ENCODE peak calls at places on chromosome 10, in nine cellular contexts. P is upper lobe of left lung; R is sigmoid colon; M is CD8-positive, alpha-beta T cell; X is skeletal muscle cell; C is aorta; V is upper lobe of right lung; I is GM23338; Q is gastrocnemius medialis. B is an unnamed sample.
A peak's percentile ranks its signal among the peaks of the same experiment; 100 is the strongest.

GRCh38 chr10:117741524-117741923 is 199.0 kb downstream of the EMX2 start:
- DNase-seq in Q (no peak), R (no peak), V (no peak), X (no peak), M (no peak), C (no peak), P (no peak), I (peak; percentile 39), B (no peak)

GRCh38 chr10:71714055-71714454 is 5.5 kb downstream of the C10orf105 start:
- DNase-seq in M (no peak), P (no peak), I (no peak), V (no peak), X (no peak), Q (no peak), R (no peak), C (no peak), B (no peak)

GRCh38 chr10:30828227-30828626 is 198.7 kb upstream of the LYZL2 start:
- DNase-seq in I (no peak), X (no peak), C (no peak), R (peak; percentile 12), Q (no peak), M (no peak), V (no peak), P (no peak), B (no peak)

GRCh38 chr10:86747796-86748581 is 8.4 kb upstream of the BMPR1A start:
- DNase-seq in M (no peak), C (no peak), P (no peak), V (no peak), Q (no peak), I (no peak), X (no peak), R (no peak), B (no peak)

GRCh38 chr10:49632406-49633317 is 18.8 kb downstream of the CHAT start:
- DNase-seq in P (no peak), Q (no peak), C (peak; percentile 49), I (no peak), V (peak; percentile 43), X (no peak), M (no peak), R (peak; percentile 48), B (no peak)

GRCh38 chr10:117217196-117217761 is 20.0 kb downstream of the KCNK18 start:
- DNase-seq in V (no peak), I (peak; percentile 65), X (no peak), P (peak; percentile 28), C (no peak), R (peak; percentile 55), Q (no peak), M (no peak), B (no peak)

GRCh38 chr10:119030421-119031250 is 1.1 kb downstream of the NANOS1 start:
- DNase-seq in I (peak; percentile 79), C (no peak), Q (peak; percentile 59), M (no peak), P (peak; percentile 38), V (peak; percentile 80), R (no peak), X (no peak), B (peak; percentile 75)

GRCh38 chr10:95447733-95448132 is 113.4 kb downstream of the SORBS1 start:
- DNase-seq in M (no peak), I (no peak), V (no peak), P (no peak), Q (no peak), C (no peak), R (no peak), X (no peak), B (no peak)

GRCh38 chr10:137606-138005 is 2.4 kb downstream of the ZMYND11 start:
- DNase-seq in I (no peak), R (no peak), M (no peak), V (no peak), X (no peak), Q (no peak), C (no peak), P (no peak), B (no peak)

GRCh38 chr10:137031-137430 is 1.8 kb downstream of the ZMYND11 start:
- DNase-seq in I (peak; percentile 76), M (no peak), P (no peak), C (no peak), X (no peak), Q (no peak), V (no peak), R (no peak), B (peak; percentile 61)

GRCh38 chr10:134743-135600 is at the start of gene ZMYND11:
- DNase-seq in V (peak; percentile 89), X (no peak), M (peak; percentile 46), C (peak; percentile 89), I (peak; percentile 64), R (peak; percentile 82), P (peak; percentile 73), Q (peak; percentile 59), B (peak; percentile 72)

GRCh38 chr10:135601-136464 is 578 bp downstream of the ZMYND11 start:
- DNase-seq in M (peak; percentile 31), V (peak; percentile 87), P (peak; percentile 70), I (peak; percentile 69), R (peak; percentile 87), X (no peak), C (peak; percentile 89), Q (peak; percentile 66), B (peak; percentile 76)

GRCh38 chr10:136465-136762 is 1.2 kb downstream of the ZMYND11 start:
- DNase-seq in C (no peak), P (no peak), X (no peak), R (no peak), Q (no peak), V (no peak), M (no peak), I (no peak), B (no peak)
- H3K4me3 ChIP-seq in C (peak overlapping the region; percentile 79), P (peak overlapping the region; percentile 87), X (peak overlapping the region; percentile 72), R (peak overlapping the region; percentile 94), Q (peak overlapping the region; percentile 72), V (peak overlapping the region; percentile 93), M (peak overlapping the region; percentile 56), I (peak overlapping the region; percentile 69), B (peak overlapping the region; percentile 71)

DNA sequence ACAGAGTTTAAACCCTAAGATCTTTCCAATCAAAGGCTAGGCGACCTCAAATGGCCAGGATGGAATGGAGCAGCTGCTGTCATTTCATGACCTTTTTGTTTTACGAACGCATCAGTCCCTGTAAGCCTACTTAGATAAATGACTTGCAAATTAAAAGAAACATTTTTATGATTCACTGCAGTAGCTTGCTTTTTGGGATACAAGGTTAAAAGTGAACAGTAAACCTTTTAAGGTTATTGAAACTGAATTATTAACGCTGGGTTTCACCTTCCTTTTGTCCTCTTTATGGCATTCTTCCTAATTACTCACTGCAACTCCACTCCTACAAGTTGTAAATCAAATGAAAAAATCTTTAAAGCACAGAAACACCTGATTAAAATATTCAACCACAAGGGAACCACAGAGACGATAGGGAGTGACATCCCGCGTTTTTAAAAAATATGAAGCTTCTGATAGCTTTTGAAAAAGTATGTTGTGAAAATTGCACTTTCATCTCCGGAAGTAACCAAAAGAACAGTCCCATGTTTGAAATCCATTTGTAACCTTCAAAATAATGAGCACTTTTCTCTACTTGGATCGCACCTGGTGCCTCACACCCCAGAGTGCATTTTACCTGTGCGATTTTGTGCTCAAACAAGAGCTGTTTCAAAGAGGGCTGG is 595.1 kb downstream of the PARD3 start:
- DNase-seq in Q (no peak), V (no peak), M (no peak), P (no peak), I (no peak), C (no peak), R (no peak), X (no peak), B (no peak)
- H3K4me3 ChIP-seq in Q (no peak overlapping the region), V (no peak overlapping the region), M (no peak overlapping the region), P (no peak overlapping the region), I (no peak overlapping the region), C (no peak overlapping the region), R (no peak overlapping the region), X (no peak overlapping the region), B (no peak overlapping the region)

GRCh38 chr10:5661043-5661442 is 5.4 kb downstream of the ASB13 start:
- DNase-seq in P (no peak), R (no peak), I (no peak), Q (no peak), M (no peak), X (no peak), V (no peak), C (no peak), B (no peak)

GRCh38 chr10:5659702-5660528 is 6.5 kb downstream of the ASB13 start:
- DNase-seq in I (peak; percentile 20), Q (peak; percentile 33), C (no peak), M (no peak), V (peak; percentile 76), X (peak; percentile 35), R (no peak), P (peak; percentile 81), B (no peak)

GRCh38 chr10:5663692-5664427 is 2.5 kb downstream of the ASB13 start:
- DNase-seq in Q (no peak), V (no peak), I (peak; percentile 69), X (no peak), P (no peak), R (no peak), C (no peak), M (no peak), B (no peak)

GRCh38 chr10:5665380-5666323 is 743 bp downstream of the ASB13 start:
- DNase-seq in R (no peak), Q (no peak), I (peak; percentile 39), M (no peak), C (peak; percentile 82), X (no peak), P (peak; percentile 46), V (peak; percentile 76), B (no peak)

GRCh38 chr10:5662708-5663579 is 3.5 kb downstream of the ASB13 start:
- DNase-seq in I (peak; percentile 35), P (no peak), Q (no peak), V (no peak), M (no peak), R (no peak), C (no peak), X (no peak), B (no peak)
- H3K4me3 ChIP-seq in I (no peak overlapping the region), P (no peak overlapping the region), Q (no peak overlapping the region), V (no peak overlapping the region), M (no peak overlapping the region), R (no peak overlapping the region), C (no peak overlapping the region), X (no peak overlapping the region), B (no peak overlapping the region)

DNA sequence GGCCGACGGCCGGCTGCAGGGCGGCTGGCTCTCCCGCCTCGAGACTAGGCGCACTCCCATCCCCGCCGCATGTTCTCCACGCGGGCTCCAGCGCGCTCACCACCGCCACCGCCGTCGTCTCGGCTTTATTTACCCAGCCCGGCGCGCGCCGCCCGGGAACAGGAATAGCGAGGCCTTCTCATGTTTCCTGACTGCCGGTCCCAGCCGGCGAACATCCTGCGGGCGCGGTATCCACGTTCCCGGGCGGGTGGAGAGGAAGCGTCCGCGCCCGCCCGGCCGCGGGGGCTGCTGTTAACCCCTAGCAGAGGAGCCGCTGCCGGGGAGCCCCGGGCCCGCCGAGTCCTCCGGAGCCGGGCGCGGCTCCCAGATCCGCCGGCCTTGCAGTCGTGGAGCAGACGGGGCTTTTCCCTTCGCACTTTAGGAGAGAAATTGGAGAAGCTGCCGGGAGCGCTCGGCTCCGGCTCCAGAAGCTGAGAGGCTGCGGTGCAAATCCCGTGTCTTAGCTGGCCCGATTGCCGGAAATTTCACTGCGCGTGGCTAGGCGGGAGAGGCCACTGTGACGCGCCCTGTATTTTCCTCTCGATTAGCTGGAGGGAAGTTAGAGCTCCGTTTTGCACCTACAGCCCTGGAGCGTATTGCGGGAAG is at the start of gene MKX:
- DNase-seq in V (peak; percentile 78), R (peak; percentile 87), P (no peak), C (peak; percentile 93), I (peak; percentile 95), Q (no peak), X (no peak), M (no peak), B (no peak)
- H3K4me3 ChIP-seq in V (peak within 1 kb of the TSS; percentile 36), R (peak within 1 kb of the TSS; percentile 77), P (peak within 1 kb of the TSS; percentile 73), C (peak within 1 kb of the TSS; percentile 81), I (peak within 1 kb of the TSS; percentile 88), Q (peak within 1 kb of the TSS; percentile 74), X (peak within 1 kb of the TSS; percentile 57), M (peak within 1 kb of the TSS; percentile 80), B (no peak within 1 kb of the TSS)